ENCODE peak calls at places on chromosomes 11 and 22, in nine cellular contexts. One of them, this sample, is unnamed.

GRCh38 chr22:25746012-25746373 is 4.0 kb downstream of the MYO18B start:
- DNase-seq in thoracic aorta: no peak
- DNase-seq in GM12878: no peak
- DNase-seq in hepatocyte: no peak
- DNase-seq in kidney epithelial cell: peak
- DNase-seq in body of pancreas: no peak
- DNase-seq in IMR-90: peak
- DNase-seq in GM23338: no peak
- DNase-seq in AG10803: peak
- DNase-seq in this sample: peak

GRCh38 chr22:20425821-20426615 is 11.6 kb downstream of the SCARF2 start:
- DNase-seq in thoracic aorta: no peak
- DNase-seq in GM12878: no peak
- DNase-seq in hepatocyte: no peak
- DNase-seq in kidney epithelial cell: no peak
- DNase-seq in body of pancreas: no peak
- DNase-seq in IMR-90: no peak
- DNase-seq in GM23338: peak
- DNase-seq in AG10803: no peak
- DNase-seq in this sample: no peak

GRCh38 chr11:9716275-9717039 is 52.6 kb downstream of the SWAP70 start:
- DNase-seq in thoracic aorta: no peak
- DNase-seq in GM12878: peak
- DNase-seq in hepatocyte: no peak
- DNase-seq in kidney epithelial cell: no peak
- DNase-seq in body of pancreas: peak
- DNase-seq in IMR-90: peak
- DNase-seq in GM23338: no peak
- DNase-seq in AG10803: peak
- DNase-seq in this sample: peak

GRCh38 chr11:94885581-94885980 is 87.8 kb downstream of the CWC15 start:
- DNase-seq in thoracic aorta: no peak
- DNase-seq in GM12878: no peak
- DNase-seq in hepatocyte: no peak
- DNase-seq in kidney epithelial cell: no peak
- DNase-seq in body of pancreas: no peak
- DNase-seq in IMR-90: no peak
- DNase-seq in GM23338: no peak
- DNase-seq in AG10803: peak
- DNase-seq in this sample: no peak

GRCh38 chr11:34235189-34235588 is 122.6 kb downstream of the ABTB2 start:
- DNase-seq in thoracic aorta: no peak
- DNase-seq in GM12878: no peak
- DNase-seq in hepatocyte: no peak
- DNase-seq in kidney epithelial cell: no peak
- DNase-seq in body of pancreas: no peak
- DNase-seq in IMR-90: no peak
- DNase-seq in GM23338: no peak
- DNase-seq in AG10803: no peak
- DNase-seq in this sample: no peak

GRCh38 chr22:29344137-29344536 is 28.6 kb upstream of the RASL10A start:
- DNase-seq in thoracic aorta: peak
- DNase-seq in GM12878: no peak
- DNase-seq in hepatocyte: peak
- DNase-seq in kidney epithelial cell: peak
- DNase-seq in body of pancreas: peak
- DNase-seq in IMR-90: peak
- DNase-seq in GM23338: no peak
- DNase-seq in AG10803: peak
- DNase-seq in this sample: peak

GRCh38 chr11:3091081-3091845 is 34.0 kb upstream of the CARS1 start:
- DNase-seq in thoracic aorta: no peak
- DNase-seq in GM12878: no peak
- DNase-seq in hepatocyte: no peak
- DNase-seq in kidney epithelial cell: no peak
- DNase-seq in body of pancreas: no peak
- DNase-seq in IMR-90: no peak
- DNase-seq in GM23338: no peak
- DNase-seq in AG10803: no peak
- DNase-seq in this sample: no peak

GRCh38 chr11:65115361-65116082 is 2.0 kb downstream of the ZNHIT2 start:
- DNase-seq in thoracic aorta: no peak
- DNase-seq in GM12878: no peak
- DNase-seq in hepatocyte: no peak
- DNase-seq in kidney epithelial cell: no peak
- DNase-seq in body of pancreas: peak
- DNase-seq in IMR-90: no peak
- DNase-seq in GM23338: no peak
- DNase-seq in AG10803: no peak
- DNase-seq in this sample: no peak

GRCh38 chr11:116126540-116126939 is 622.3 kb upstream of the CADM1 start:
- DNase-seq in thoracic aorta: no peak
- DNase-seq in GM12878: no peak
- DNase-seq in hepatocyte: no peak
- DNase-seq in kidney epithelial cell: no peak
- DNase-seq in body of pancreas: no peak
- DNase-seq in IMR-90: no peak
- DNase-seq in GM23338: no peak
- DNase-seq in AG10803: no peak
- DNase-seq in this sample: no peak

GRCh38 chr11:95589893-95590612 is 199.5 kb downstream of the FAM76B start:
- DNase-seq in thoracic aorta: no peak
- DNase-seq in GM12878: no peak
- DNase-seq in hepatocyte: no peak
- DNase-seq in kidney epithelial cell: no peak
- DNase-seq in body of pancreas: peak
- DNase-seq in IMR-90: no peak
- DNase-seq in GM23338: no peak
- DNase-seq in AG10803: no peak
- DNase-seq in this sample: no peak

GRCh38 chr11:61146413-61146812 is 14.8 kb downstream of the VPS37C start:
- DNase-seq in thoracic aorta: no peak
- DNase-seq in GM12878: no peak
- DNase-seq in hepatocyte: no peak
- DNase-seq in kidney epithelial cell: no peak
- DNase-seq in body of pancreas: no peak
- DNase-seq in IMR-90: no peak
- DNase-seq in GM23338: no peak
- DNase-seq in AG10803: no peak
- DNase-seq in this sample: no peak

GRCh38 chr11:34328632-34328910 is 29.2 kb downstream of the ABTB2 start:
- DNase-seq in thoracic aorta: no peak
- DNase-seq in GM12878: no peak
- DNase-seq in hepatocyte: no peak
- DNase-seq in kidney epithelial cell: no peak
- DNase-seq in body of pancreas: no peak
- DNase-seq in IMR-90: no peak
- DNase-seq in GM23338: no peak
- DNase-seq in AG10803: no peak
- DNase-seq in this sample: no peak

GRCh38 chr11:121661796-121662508 is 209.2 kb upstream of the SORL1-AS1 start:
- DNase-seq in thoracic aorta: no peak
- DNase-seq in GM12878: no peak
- DNase-seq in hepatocyte: no peak
- DNase-seq in kidney epithelial cell: no peak
- DNase-seq in body of pancreas: no peak
- DNase-seq in IMR-90: peak
- DNase-seq in GM23338: no peak
- DNase-seq in AG10803: peak
- DNase-seq in this sample: peak

GRCh38 chr22:43743131-43743530 is 69.0 kb downstream of the EFCAB6 start:
- DNase-seq in thoracic aorta: no peak
- DNase-seq in GM12878: no peak
- DNase-seq in hepatocyte: no peak
- DNase-seq in kidney epithelial cell: no peak
- DNase-seq in body of pancreas: no peak
- DNase-seq in IMR-90: no peak
- DNase-seq in GM23338: peak
- DNase-seq in AG10803: no peak
- DNase-seq in this sample: no peak

GRCh38 chr11:8004008-8004407 is 16.9 kb downstream of the EIF3F start:
- DNase-seq in thoracic aorta: no peak
- DNase-seq in GM12878: no peak
- DNase-seq in hepatocyte: no peak
- DNase-seq in kidney epithelial cell: no peak
- DNase-seq in body of pancreas: no peak
- DNase-seq in IMR-90: no peak
- DNase-seq in GM23338: no peak
- DNase-seq in AG10803: no peak
- DNase-seq in this sample: no peak

GRCh38 chr11:134110252-134110651 is 41.4 kb downstream of the JAM3 start:
- DNase-seq in thoracic aorta: no peak
- DNase-seq in GM12878: no peak
- DNase-seq in hepatocyte: no peak
- DNase-seq in kidney epithelial cell: no peak
- DNase-seq in body of pancreas: no peak
- DNase-seq in IMR-90: no peak
- DNase-seq in GM23338: no peak
- DNase-seq in AG10803: no peak
- DNase-seq in this sample: no peak

GRCh38 chr22:41074061-41074460 is 18.3 kb upstream of the EP300 start:
- DNase-seq in thoracic aorta: no peak
- DNase-seq in GM12878: no peak
- DNase-seq in hepatocyte: no peak
- DNase-seq in kidney epithelial cell: no peak
- DNase-seq in body of pancreas: no peak
- DNase-seq in IMR-90: no peak
- DNase-seq in GM23338: no peak
- DNase-seq in AG10803: no peak
- DNase-seq in this sample: no peak

DNA sequence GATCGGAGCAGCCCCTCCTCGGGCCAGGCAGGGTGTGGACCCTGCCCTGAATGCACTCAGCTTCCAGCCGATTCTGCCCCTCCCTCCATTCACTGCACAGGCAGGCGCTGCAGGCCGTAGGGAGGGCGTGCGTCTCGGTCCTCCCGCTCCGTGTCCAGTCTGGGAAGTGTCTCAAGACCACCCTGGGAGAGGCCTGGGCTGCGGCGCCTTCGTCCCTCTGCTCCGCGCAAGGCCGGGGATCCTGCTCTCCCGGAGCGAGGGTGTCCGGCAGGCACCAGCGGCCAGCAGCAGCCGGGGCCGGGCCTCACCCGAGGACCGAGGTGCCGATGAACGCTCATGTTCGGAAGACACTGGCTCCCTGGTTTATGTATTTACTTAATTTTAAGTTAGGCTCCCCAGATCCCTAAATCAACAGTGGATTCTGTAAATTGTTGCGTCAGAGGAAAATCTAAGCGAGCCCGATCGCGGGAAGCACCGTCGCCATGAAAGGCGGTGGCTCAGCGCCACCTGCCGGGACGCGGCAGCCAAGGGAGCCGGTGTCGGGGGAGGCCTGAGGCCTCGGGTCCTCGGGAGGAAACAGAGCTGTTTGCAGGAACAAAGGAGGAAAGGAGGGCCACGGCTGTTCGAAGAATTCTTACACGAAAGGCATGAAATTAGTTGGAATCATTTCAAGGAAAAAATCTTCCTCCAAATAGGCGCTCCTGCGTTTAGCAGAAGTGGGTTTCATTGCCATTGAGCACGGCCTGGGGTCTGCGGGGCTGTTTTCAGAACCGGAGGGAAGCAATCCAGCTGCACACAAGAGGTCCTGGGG is 195.3 kb downstream of the BRD1 start:
- DNase-seq in thoracic aorta: no peak
- DNase-seq in GM12878: no peak
- DNase-seq in hepatocyte: peak
- DNase-seq in kidney epithelial cell: no peak
- DNase-seq in body of pancreas: peak
- DNase-seq in IMR-90: peak
- DNase-seq in GM23338: no peak
- DNase-seq in AG10803: peak
- DNase-seq in this sample: peak
- H3K4me3 ChIP-seq in thoracic aorta: peak
- H3K4me3 ChIP-seq in GM12878: no peak
- H3K4me3 ChIP-seq in hepatocyte: peak
- H3K4me3 ChIP-seq in kidney epithelial cell: peak
- H3K4me3 ChIP-seq in body of pancreas: no peak
- H3K4me3 ChIP-seq in IMR-90: peak
- H3K4me3 ChIP-seq in GM23338: no peak
- H3K4me3 ChIP-seq in AG10803: peak
- H3K4me3 ChIP-seq in this sample: peak

GRCh38 chr22:45159652-45160462 is 3.9 kb upstream of the NUP50 start:
- DNase-seq in thoracic aorta: no peak
- DNase-seq in GM12878: no peak
- DNase-seq in hepatocyte: peak
- DNase-seq in kidney epithelial cell: no peak
- DNase-seq in body of pancreas: peak
- DNase-seq in IMR-90: peak
- DNase-seq in GM23338: peak
- DNase-seq in AG10803: no peak
- DNase-seq in this sample: peak
- TF ChIP-seq CTCF in thoracic aorta: no peak
- TF ChIP-seq CTCF in GM12878: no peak
- TF ChIP-seq CTCF in hepatocyte: no peak
- TF ChIP-seq CTCF in kidney epithelial cell: no peak
- TF ChIP-seq CTCF in body of pancreas: no peak
- TF ChIP-seq CTCF in IMR-90: peak
- TF ChIP-seq CTCF in GM23338: peak
- TF ChIP-seq CTCF in AG10803: peak
- TF ChIP-seq CTCF in this sample: peak

GRCh38 chr11:6607190-6607635 is 3.6 kb downstream of the ILK start:
- DNase-seq in thoracic aorta: no peak
- DNase-seq in GM12878: no peak
- DNase-seq in hepatocyte: no peak
- DNase-seq in kidney epithelial cell: no peak
- DNase-seq in body of pancreas: no peak
- DNase-seq in IMR-90: no peak
- DNase-seq in GM23338: no peak
- DNase-seq in AG10803: peak
- DNase-seq in this sample: no peak
- H3K4me3 ChIP-seq in thoracic aorta: peak
- H3K4me3 ChIP-seq in GM12878: peak
- H3K4me3 ChIP-seq in hepatocyte: no peak
- H3K4me3 ChIP-seq in kidney epithelial cell: no peak
- H3K4me3 ChIP-seq in body of pancreas: no peak
- H3K4me3 ChIP-seq in IMR-90: no peak
- H3K4me3 ChIP-seq in GM23338: no peak
- H3K4me3 ChIP-seq in AG10803: peak
- H3K4me3 ChIP-seq in this sample: peak

DNA sequence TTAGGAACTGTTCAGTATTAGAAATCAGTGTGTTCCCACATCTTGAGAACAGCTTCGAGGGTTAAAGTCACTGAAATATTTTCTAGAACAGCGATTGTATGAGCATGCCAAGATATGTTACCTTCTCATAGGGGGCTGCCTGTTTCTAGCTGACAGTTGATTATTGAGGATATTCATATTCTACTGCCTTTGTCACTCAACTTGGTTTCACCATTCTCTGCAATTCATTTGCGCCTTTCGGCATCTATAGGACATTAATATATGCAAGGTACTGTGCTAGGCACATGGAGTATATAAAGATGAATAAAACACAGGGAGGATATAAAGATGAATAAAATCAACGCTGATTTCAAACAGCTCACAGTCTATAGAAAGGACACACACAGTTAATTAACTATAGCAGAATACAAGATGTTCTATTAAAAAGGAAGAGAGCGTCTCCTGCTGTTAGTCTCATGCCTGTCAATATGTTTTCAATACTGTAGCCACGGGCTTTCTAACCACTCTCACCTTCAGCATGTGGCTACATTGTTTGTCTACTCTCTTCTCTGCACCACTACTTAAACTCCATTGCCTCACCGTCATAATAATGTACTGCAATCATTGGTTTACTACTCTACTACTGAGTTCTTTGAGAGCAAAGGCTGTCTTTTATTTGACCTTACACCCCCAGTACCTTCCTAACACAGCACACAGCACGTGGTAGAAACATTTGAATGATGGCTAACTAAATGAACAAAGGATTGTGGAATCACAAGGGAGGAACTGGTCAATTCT is 81.9 kb downstream of the RAB30 start:
- DNase-seq in thoracic aorta: no peak
- DNase-seq in GM12878: no peak
- DNase-seq in hepatocyte: no peak
- DNase-seq in kidney epithelial cell: no peak
- DNase-seq in body of pancreas: no peak
- DNase-seq in IMR-90: no peak
- DNase-seq in GM23338: no peak
- DNase-seq in AG10803: no peak
- DNase-seq in this sample: no peak
- TF ChIP-seq CTCF in thoracic aorta: no peak
- TF ChIP-seq CTCF in GM12878: no peak
- TF ChIP-seq CTCF in hepatocyte: no peak
- TF ChIP-seq CTCF in kidney epithelial cell: no peak
- TF ChIP-seq CTCF in body of pancreas: no peak
- TF ChIP-seq CTCF in IMR-90: no peak
- TF ChIP-seq CTCF in GM23338: no peak
- TF ChIP-seq CTCF in AG10803: no peak
- TF ChIP-seq CTCF in this sample: no peak